ENCODE peak calls at places on chromosomes 12 and 14, in eight cellular contexts. One of them, this sample, is unnamed.

GRCh38 chr14:61607570-61608244 is 87.6 kb upstream of the HIF1A start:
- DNase-seq in Calu3: no peak
- DNase-seq in ovary: no peak
- DNase-seq in colonic mucosa: no peak
- DNase-seq in natural killer cell: no peak
- DNase-seq in Peyer's patch: no peak
- DNase-seq in glutamatergic neuron: peak
- DNase-seq in MCF 10A: no peak
- DNase-seq in this sample: peak

GRCh38 chr14:31927348-31927826 is 149.7 kb upstream of the ARHGAP5 start:
- DNase-seq in Calu3: peak
- DNase-seq in ovary: peak
- DNase-seq in colonic mucosa: no peak
- DNase-seq in natural killer cell: no peak
- DNase-seq in Peyer's patch: no peak
- DNase-seq in glutamatergic neuron: no peak
- DNase-seq in MCF 10A: peak
- DNase-seq in this sample: peak

GRCh38 chr12:79056775-79057174 is 192.2 kb downstream of the SYT1 start:
- DNase-seq in Calu3: no peak
- DNase-seq in ovary: no peak
- DNase-seq in colonic mucosa: no peak
- DNase-seq in natural killer cell: no peak
- DNase-seq in Peyer's patch: no peak
- DNase-seq in glutamatergic neuron: no peak
- DNase-seq in MCF 10A: no peak
- DNase-seq in this sample: no peak

GRCh38 chr14:105774001-105774400 is 247.6 kb downstream of the TMEM121 start:
- DNase-seq in Calu3: peak
- DNase-seq in ovary: no peak
- DNase-seq in colonic mucosa: no peak
- DNase-seq in natural killer cell: no peak
- DNase-seq in Peyer's patch: no peak
- DNase-seq in glutamatergic neuron: no peak
- DNase-seq in MCF 10A: no peak
- DNase-seq in this sample: no peak

GRCh38 chr12:100553851-100554404 is 19.6 kb upstream of the GAS2L3 start:
- DNase-seq in Calu3: no peak
- DNase-seq in ovary: peak
- DNase-seq in colonic mucosa: no peak
- DNase-seq in natural killer cell: no peak
- DNase-seq in Peyer's patch: no peak
- DNase-seq in glutamatergic neuron: no peak
- DNase-seq in MCF 10A: no peak
- DNase-seq in this sample: no peak

GRCh38 chr14:76371066-76371465 is 4.9 kb upstream of the ESRRB start:
- DNase-seq in Calu3: no peak
- DNase-seq in ovary: no peak
- DNase-seq in colonic mucosa: no peak
- DNase-seq in natural killer cell: no peak
- DNase-seq in Peyer's patch: no peak
- DNase-seq in glutamatergic neuron: no peak
- DNase-seq in MCF 10A: no peak
- DNase-seq in this sample: no peak

GRCh38 chr14:54512393-54512792 is 2.7 kb downstream of the CGRRF1 start:
- DNase-seq in Calu3: no peak
- DNase-seq in ovary: no peak
- DNase-seq in colonic mucosa: no peak
- DNase-seq in natural killer cell: no peak
- DNase-seq in Peyer's patch: no peak
- DNase-seq in glutamatergic neuron: no peak
- DNase-seq in MCF 10A: no peak
- DNase-seq in this sample: no peak

GRCh38 chr12:55912908-55913307 is 14.8 kb downstream of the PYM1 start:
- DNase-seq in Calu3: no peak
- DNase-seq in ovary: no peak
- DNase-seq in colonic mucosa: no peak
- DNase-seq in natural killer cell: no peak
- DNase-seq in Peyer's patch: no peak
- DNase-seq in glutamatergic neuron: no peak
- DNase-seq in MCF 10A: no peak
- DNase-seq in this sample: no peak

GRCh38 chr14:94120667-94121335 is 8.6 kb downstream of the IFI27L2 start:
- DNase-seq in Calu3: no peak
- DNase-seq in ovary: no peak
- DNase-seq in colonic mucosa: no peak
- DNase-seq in natural killer cell: no peak
- DNase-seq in Peyer's patch: no peak
- DNase-seq in glutamatergic neuron: no peak
- DNase-seq in MCF 10A: no peak
- DNase-seq in this sample: no peak

GRCh38 chr14:93012516-93013367 is 89.8 kb downstream of the CHGA start:
- DNase-seq in Calu3: no peak
- DNase-seq in ovary: no peak
- DNase-seq in colonic mucosa: no peak
- DNase-seq in natural killer cell: no peak
- DNase-seq in Peyer's patch: no peak
- DNase-seq in glutamatergic neuron: no peak
- DNase-seq in MCF 10A: peak
- DNase-seq in this sample: no peak

GRCh38 chr12:15808250-15808971 is 19.2 kb upstream of the EPS8 start:
- DNase-seq in Calu3: no peak
- DNase-seq in ovary: no peak
- DNase-seq in colonic mucosa: no peak
- DNase-seq in natural killer cell: no peak
- DNase-seq in Peyer's patch: no peak
- DNase-seq in glutamatergic neuron: no peak
- DNase-seq in MCF 10A: no peak
- DNase-seq in this sample: no peak

GRCh38 chr14:65242732-65243134 is 140.4 kb upstream of the MAX start:
- DNase-seq in Calu3: no peak
- DNase-seq in ovary: no peak
- DNase-seq in colonic mucosa: no peak
- DNase-seq in natural killer cell: no peak
- DNase-seq in Peyer's patch: no peak
- DNase-seq in glutamatergic neuron: no peak
- DNase-seq in MCF 10A: no peak
- DNase-seq in this sample: no peak

GRCh38 chr12:121893901-121894540 is 5.4 kb downstream of the PSMD9 start:
- DNase-seq in Calu3: peak
- DNase-seq in ovary: no peak
- DNase-seq in colonic mucosa: peak
- DNase-seq in natural killer cell: no peak
- DNase-seq in Peyer's patch: no peak
- DNase-seq in glutamatergic neuron: no peak
- DNase-seq in MCF 10A: peak
- DNase-seq in this sample: no peak

GRCh38 chr12:53552346-53553327 is 45.4 kb upstream of the NPFF start:
- DNase-seq in Calu3: no peak
- DNase-seq in ovary: no peak
- DNase-seq in colonic mucosa: no peak
- DNase-seq in natural killer cell: no peak
- DNase-seq in Peyer's patch: no peak
- DNase-seq in glutamatergic neuron: no peak
- DNase-seq in MCF 10A: no peak
- DNase-seq in this sample: no peak

GRCh38 chr12:52650520-52651081 is 1.4 kb downstream of the KRT2 start:
- DNase-seq in Calu3: no peak
- DNase-seq in ovary: no peak
- DNase-seq in colonic mucosa: peak
- DNase-seq in natural killer cell: no peak
- DNase-seq in Peyer's patch: no peak
- DNase-seq in glutamatergic neuron: no peak
- DNase-seq in MCF 10A: no peak
- DNase-seq in this sample: no peak

GRCh38 chr12:110345176-110345651 is 58.3 kb downstream of the ANAPC7 start:
- DNase-seq in Calu3: peak
- DNase-seq in ovary: no peak
- DNase-seq in colonic mucosa: peak
- DNase-seq in natural killer cell: no peak
- DNase-seq in Peyer's patch: no peak
- DNase-seq in glutamatergic neuron: no peak
- DNase-seq in MCF 10A: no peak
- DNase-seq in this sample: no peak

GRCh38 chr14:101173698-101174521 is 270.4 kb upstream of the RTL1 start:
- DNase-seq in Calu3: no peak
- DNase-seq in ovary: peak
- DNase-seq in colonic mucosa: no peak
- DNase-seq in natural killer cell: no peak
- DNase-seq in Peyer's patch: no peak
- DNase-seq in glutamatergic neuron: no peak
- DNase-seq in MCF 10A: no peak
- DNase-seq in this sample: no peak

GRCh38 chr12:122499991-122500684 is 594 bp downstream of the ZCCHC8 start:
- DNase-seq in Calu3: peak
- DNase-seq in ovary: peak
- DNase-seq in colonic mucosa: peak
- DNase-seq in natural killer cell: peak
- DNase-seq in Peyer's patch: peak
- DNase-seq in glutamatergic neuron: peak
- DNase-seq in MCF 10A: peak
- DNase-seq in this sample: peak

GRCh38 chr14:89196561-89196960 is 220.5 kb downstream of the FOXN3 start:
- DNase-seq in Calu3: no peak
- DNase-seq in ovary: no peak
- DNase-seq in colonic mucosa: no peak
- DNase-seq in natural killer cell: no peak
- DNase-seq in Peyer's patch: no peak
- DNase-seq in glutamatergic neuron: no peak
- DNase-seq in MCF 10A: no peak
- DNase-seq in this sample: no peak

GRCh38 chr12:7162691-7163114 is 26.8 kb upstream of the PEX5 start:
- DNase-seq in Calu3: peak
- DNase-seq in ovary: no peak
- DNase-seq in colonic mucosa: peak
- DNase-seq in natural killer cell: no peak
- DNase-seq in Peyer's patch: no peak
- DNase-seq in glutamatergic neuron: no peak
- DNase-seq in MCF 10A: peak
- DNase-seq in this sample: no peak
- TF ChIP-seq CTCF in Calu3: peak
- TF ChIP-seq CTCF in ovary: no peak
- TF ChIP-seq CTCF in colonic mucosa: peak
- TF ChIP-seq CTCF in natural killer cell: no peak
- TF ChIP-seq CTCF in Peyer's patch: peak
- TF ChIP-seq CTCF in glutamatergic neuron: no peak
- TF ChIP-seq CTCF in MCF 10A: peak
- TF ChIP-seq CTCF in this sample: peak

DNA sequence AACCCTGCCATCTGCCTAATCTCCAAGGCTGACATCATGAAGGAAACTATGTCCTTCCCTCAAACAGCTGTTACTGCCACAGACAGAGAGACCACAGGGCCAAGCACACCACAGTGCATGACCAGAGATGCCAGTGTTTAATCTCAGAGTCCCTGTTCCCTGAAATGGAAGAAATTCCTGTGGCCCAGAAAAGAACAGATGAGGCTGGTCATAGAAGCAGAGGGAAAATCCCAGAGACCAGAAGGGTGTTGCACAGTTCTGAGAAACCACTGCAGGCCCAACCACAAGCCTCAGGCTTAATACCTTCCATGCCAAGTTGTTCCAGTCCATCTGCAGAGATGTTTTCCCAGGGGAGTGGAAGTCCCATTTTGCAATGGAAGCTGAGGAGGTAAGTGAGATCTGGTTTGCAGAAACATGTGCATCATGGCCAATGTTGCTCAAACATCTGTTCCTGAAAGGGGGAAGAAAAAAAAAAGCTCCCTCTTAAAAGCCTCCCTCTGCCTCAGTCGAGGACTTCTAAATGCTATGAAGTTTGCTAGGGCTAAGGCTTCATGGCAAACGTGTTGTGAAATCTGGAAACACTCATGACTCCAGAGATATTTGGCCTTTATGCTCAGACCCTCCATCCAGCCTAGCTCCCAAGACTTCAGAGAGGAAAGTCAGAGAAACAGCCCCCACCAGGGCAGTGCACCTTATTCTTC is 98.6 kb downstream of the SCARB1 start:
- DNase-seq in Calu3: no peak
- DNase-seq in ovary: no peak
- DNase-seq in colonic mucosa: no peak
- DNase-seq in natural killer cell: no peak
- DNase-seq in Peyer's patch: no peak
- DNase-seq in glutamatergic neuron: no peak
- DNase-seq in MCF 10A: peak
- DNase-seq in this sample: no peak
- TF ChIP-seq CTCF in Calu3: no peak
- TF ChIP-seq CTCF in ovary: no peak
- TF ChIP-seq CTCF in colonic mucosa: no peak
- TF ChIP-seq CTCF in natural killer cell: no peak
- TF ChIP-seq CTCF in Peyer's patch: no peak
- TF ChIP-seq CTCF in glutamatergic neuron: no peak
- TF ChIP-seq CTCF in MCF 10A: no peak
- TF ChIP-seq CTCF in this sample: no peak

GRCh38 chr14:20751963-20752562 is 6.4 kb downstream of the EDDM3A start:
- DNase-seq in Calu3: no peak
- DNase-seq in ovary: no peak
- DNase-seq in colonic mucosa: no peak
- DNase-seq in natural killer cell: no peak
- DNase-seq in Peyer's patch: no peak
- DNase-seq in glutamatergic neuron: no peak
- DNase-seq in MCF 10A: peak
- DNase-seq in this sample: no peak

GRCh38 chr14:20750194-20750593 is 4.5 kb downstream of the EDDM3A start:
- DNase-seq in Calu3: no peak
- DNase-seq in ovary: no peak
- DNase-seq in colonic mucosa: no peak
- DNase-seq in natural killer cell: no peak
- DNase-seq in Peyer's patch: no peak
- DNase-seq in glutamatergic neuron: no peak
- DNase-seq in MCF 10A: no peak
- DNase-seq in this sample: no peak

GRCh38 chr14:20743556-20743955 is 2.1 kb upstream of the EDDM3A start:
- DNase-seq in Calu3: peak
- DNase-seq in ovary: no peak
- DNase-seq in colonic mucosa: no peak
- DNase-seq in natural killer cell: no peak
- DNase-seq in Peyer's patch: no peak
- DNase-seq in glutamatergic neuron: no peak
- DNase-seq in MCF 10A: no peak
- DNase-seq in this sample: no peak

GRCh38 chr14:20745571-20746358 is at the start of gene EDDM3A:
- DNase-seq in Calu3: no peak
- DNase-seq in ovary: no peak
- DNase-seq in colonic mucosa: no peak
- DNase-seq in natural killer cell: no peak
- DNase-seq in Peyer's patch: no peak
- DNase-seq in glutamatergic neuron: no peak
- DNase-seq in MCF 10A: no peak
- DNase-seq in this sample: no peak

GRCh38 chr14:20748439-20748838 is 2.8 kb downstream of the EDDM3A start:
- DNase-seq in Calu3: no peak
- DNase-seq in ovary: no peak
- DNase-seq in colonic mucosa: peak
- DNase-seq in natural killer cell: no peak
- DNase-seq in Peyer's patch: no peak
- DNase-seq in glutamatergic neuron: no peak
- DNase-seq in MCF 10A: no peak
- DNase-seq in this sample: no peak
- TF ChIP-seq CTCF in Calu3: no peak
- TF ChIP-seq CTCF in ovary: no peak
- TF ChIP-seq CTCF in colonic mucosa: no peak
- TF ChIP-seq CTCF in natural killer cell: no peak
- TF ChIP-seq CTCF in Peyer's patch: no peak
- TF ChIP-seq CTCF in glutamatergic neuron: no peak
- TF ChIP-seq CTCF in MCF 10A: no peak
- TF ChIP-seq CTCF in this sample: no peak

GRCh38 chr12:57726151-57726883 is 12.2 kb downstream of the AGAP2 start:
- DNase-seq in Calu3: peak
- DNase-seq in ovary: peak
- DNase-seq in colonic mucosa: peak
- DNase-seq in natural killer cell: peak
- DNase-seq in Peyer's patch: peak
- DNase-seq in glutamatergic neuron: peak
- DNase-seq in MCF 10A: peak
- DNase-seq in this sample: peak
- TF ChIP-seq CTCF in Calu3: peak
- TF ChIP-seq CTCF in ovary: peak
- TF ChIP-seq CTCF in colonic mucosa: peak
- TF ChIP-seq CTCF in natural killer cell: no peak
- TF ChIP-seq CTCF in Peyer's patch: peak
- TF ChIP-seq CTCF in glutamatergic neuron: peak
- TF ChIP-seq CTCF in MCF 10A: peak
- TF ChIP-seq CTCF in this sample: peak